ENCODE peak calls at places on chromosomes 12 and 14, in six cellular contexts. L is neural crest cell, N is glutamatergic neuron, K is HepG2, R is left ventricle myocardium inferior, G is choroid plexus epithelial cell. M is an unnamed sample.
A peak's percentile ranks its signal among the peaks of the same experiment; 100 is the strongest.

GRCh38 chr12:56042430-56043203 is 899 bp downstream of the RPS26 start:
- DNase-seq in L (no peak), G (peak; percentile 9), R (no peak), N (no peak), K (no peak), M (no peak)

GRCh38 chr12:124694846-124695497 is 127.6 kb upstream of the NCOR2 start:
- DNase-seq in G (peak; percentile 73), R (peak; percentile 69), N (no peak), L (no peak), K (no peak), M (no peak)

GRCh38 chr12:26566186-26566585 is 266.8 kb downstream of the ITPR2 start:
- DNase-seq in G (no peak), N (no peak), K (no peak), L (no peak), R (no peak), M (no peak)

GRCh38 chr14:29709490-29709889 is 218.2 kb downstream of the PRKD1 start:
- DNase-seq in L (no peak), K (no peak), G (peak; percentile 27), R (no peak), N (no peak), M (no peak)

GRCh38 chr14:100652739-100653138 is 65.5 kb upstream of the BEGAIN start:
- DNase-seq in G (no peak), L (no peak), R (no peak), K (no peak), N (no peak), M (no peak)

GRCh38 chr12:44246481-44247105 is 410.7 kb downstream of the TMEM117 start:
- DNase-seq in L (no peak), N (no peak), R (no peak), K (no peak), G (no peak), M (no peak)

GRCh38 chr12:107903377-107904061 is 129.0 kb downstream of the ASCL4 start:
- DNase-seq in G (no peak), K (no peak), R (peak; percentile 60), L (peak; percentile 36), N (peak; percentile 89), M (no peak)

GRCh38 chr12:87779016-87779415 is 250.2 kb downstream of the C12orf50 start:
- DNase-seq in K (no peak), N (no peak), G (peak; percentile 82), R (no peak), L (no peak), M (no peak)

GRCh38 chr14:105533391-105533790 is 7.0 kb downstream of the TMEM121 start:
- DNase-seq in L (no peak), N (no peak), G (no peak), R (no peak), K (no peak), M (no peak)

GRCh38 chr12:122064780-122065588 is 13.6 kb upstream of the MLXIP start:
- DNase-seq in G (peak; percentile 91), K (peak; percentile 69), R (peak; percentile 49), N (peak; percentile 77), L (peak; percentile 30), M (no peak)

GRCh38 chr14:104222396-104223036 is 84.1 kb downstream of the KIF26A start:
- DNase-seq in L (no peak), K (no peak), R (no peak), G (no peak), N (peak; percentile 8), M (no peak)

GRCh38 chr14:52067873-52068740 is 752 bp downstream of the NID2 start:
- DNase-seq in G (peak; percentile 53), L (peak; percentile 28), R (peak; percentile 44), K (no peak), N (peak; percentile 56), M (peak; percentile 86)

GRCh38 chr12:80838708-80839107 is 99.0 kb downstream of the LIN7A start:
- DNase-seq in L (no peak), N (no peak), G (peak; percentile 31), R (no peak), K (peak; percentile 2), M (no peak)

GRCh38 chr12:51759175-51759574 is 89.3 kb downstream of the FIGNL2 start:
- DNase-seq in L (no peak), G (no peak), R (no peak), N (no peak), K (no peak), M (no peak)

GRCh38 chr12:107200394-107200793 is 107.0 kb upstream of the CRY1 start:
- DNase-seq in N (no peak), G (peak; percentile 65), L (no peak), K (peak; percentile 32), R (no peak), M (no peak)

GRCh38 chr12:110253176-110253575 is 27.9 kb upstream of the ATP2A2 start:
- DNase-seq in K (no peak), L (no peak), G (peak; percentile 69), N (no peak), R (peak; percentile 82), M (no peak)

GRCh38 chr12:110316861-110317260 is 35.8 kb downstream of the ATP2A2 start:
- DNase-seq in L (no peak), R (no peak), K (no peak), G (peak; percentile 78), N (no peak), M (no peak)

GRCh38 chr12:5197127-5197526 is 153.4 kb downstream of the KCNA5 start:
- DNase-seq in G (peak; percentile 6), K (no peak), R (no peak), L (no peak), N (no peak), M (no peak)

GRCh38 chr12:25756974-25757665 is 201.4 kb upstream of the RASSF8 start:
- DNase-seq in N (peak; percentile 17), K (peak; percentile 25), R (no peak), L (no peak), G (no peak), M (no peak)

GRCh38 chr14:105136401-105137322 is 31.9 kb downstream of the JAG2 start:
- DNase-seq in N (no peak), R (no peak), G (no peak), L (no peak), K (no peak), M (no peak)

GRCh38 chr12:116384629-116385485 is 107.4 kb upstream of the MED13L start:
- DNase-seq in R (no peak), G (peak; percentile 43), K (no peak), N (no peak), L (no peak), M (no peak)

GRCh38 chr12:104154806-104155205 is 16.8 kb upstream of the NFYB start:
- DNase-seq in N (no peak), K (no peak), G (no peak), R (no peak), L (no peak), M (no peak)

GRCh38 chr12:54393350-54393655 is 8.8 kb upstream of the ZNF385A start:
- DNase-seq in K (no peak), R (no peak), L (no peak), G (no peak), N (peak; percentile 69), M (no peak)

GRCh38 chr12:91565246-91565645 is 382.6 kb upstream of the DCN start:
- DNase-seq in G (peak; percentile 22), K (no peak), L (no peak), N (no peak), R (no peak), M (no peak)

GRCh38 chr12:52093346-52093745 is 13.8 kb downstream of the SMIM41 start:
- DNase-seq in N (no peak), R (no peak), G (no peak), K (no peak), L (no peak), M (no peak)

GRCh38 chr14:102527255-102528232 is 18.0 kb upstream of the ANKRD9 start:
- DNase-seq in K (no peak), G (no peak), L (no peak), N (no peak), R (no peak), M (no peak)

GRCh38 chr12:47905313-47905730 is 528 bp upstream of the VDR start:
- DNase-seq in G (no peak), L (no peak), R (peak; percentile 46), N (peak; percentile 34), K (no peak), M (no peak)

GRCh38 chr12:3171195-3171591 is 94.0 kb downstream of the TSPAN9 start:
- DNase-seq in G (peak; percentile 43), K (peak; percentile 12), L (no peak), N (no peak), R (no peak), M (no peak)

GRCh38 chr14:92951912-92952471 is 29.0 kb downstream of the CHGA start:
- DNase-seq in R (peak; percentile 82), G (peak; percentile 77), L (peak; percentile 78), N (peak; percentile 87), K (peak; percentile 37), M (peak; percentile 91)

GRCh38 chr12:53174881-53175491 is 5.5 kb upstream of the ZNF740 start:
- DNase-seq in N (no peak), R (no peak), K (peak; percentile 94), G (no peak), L (no peak), M (no peak)

GRCh38 chr14:60508707-60509437 is at the start of gene SIX6:
- DNase-seq in K (no peak), N (peak; percentile 68), G (peak; percentile 22), L (peak; percentile 44), R (no peak), M (no peak)
- TF ChIP-seq CTCF in K (no peak), N (no peak), G (no peak), L (no peak), R (no peak), M (no peak)

DNA sequence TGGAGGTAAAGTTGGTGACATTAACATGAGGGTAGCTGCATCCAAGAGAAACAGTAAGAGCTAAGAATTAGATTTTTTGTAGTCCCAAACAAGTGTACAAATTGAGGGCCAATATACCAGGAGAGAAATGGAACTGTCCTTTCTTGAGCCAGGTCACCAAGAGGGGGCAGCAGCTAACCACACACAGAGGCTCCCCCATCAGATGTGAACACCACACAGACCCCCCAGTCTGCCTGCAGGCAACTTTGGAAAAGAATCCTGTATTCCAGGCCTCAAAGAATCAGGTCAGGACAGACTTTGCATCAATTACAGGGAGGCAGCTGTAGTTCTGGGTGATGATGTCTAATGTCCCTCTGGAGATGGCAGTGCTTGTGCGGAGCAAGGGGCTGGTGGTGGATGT is 77.9 kb downstream of the SPTB start:
- DNase-seq in K (peak; percentile 18), R (no peak), G (peak; percentile 45), L (peak; percentile 45), N (peak; percentile 50), M (no peak)
- TF ChIP-seq CTCF in K (peak; percentile 68), R (peak; percentile 44), G (peak; percentile 72), L (peak; percentile 51), N (peak; percentile 36), M (peak; percentile 56)

DNA sequence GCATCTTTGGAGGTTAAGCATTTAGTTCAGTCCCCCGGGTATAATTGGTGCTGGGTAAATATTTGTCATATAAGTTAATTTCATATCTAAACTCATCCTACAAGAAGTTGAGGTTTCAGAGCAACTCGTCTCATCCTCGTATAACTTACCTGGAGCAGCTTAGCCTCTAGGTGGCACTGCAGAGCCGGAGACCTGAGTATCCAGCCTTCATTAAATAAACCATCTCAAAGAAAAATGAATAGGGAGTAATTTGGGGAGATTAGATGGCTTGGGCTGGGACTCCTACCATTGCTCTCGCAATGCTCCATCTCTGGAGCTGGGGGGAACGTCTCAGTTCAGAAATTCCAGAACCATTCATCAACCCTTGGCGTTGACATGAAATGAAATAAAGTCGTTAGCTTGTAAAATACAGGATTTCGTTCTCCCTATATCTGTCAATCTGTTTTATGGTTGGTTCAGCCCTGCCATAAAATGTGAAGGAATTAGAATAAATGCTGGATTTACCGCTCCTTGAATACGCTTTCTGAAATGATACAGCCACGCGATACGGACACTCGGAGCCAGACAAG is 122.9 kb upstream of the TMEM132D start:
- DNase-seq in K (peak; percentile 21), N (peak; percentile 55), R (no peak), L (peak; percentile 55), G (peak; percentile 44), M (no peak)
- TF ChIP-seq CTCF in K (peak; percentile 58), N (peak; percentile 50), R (peak; percentile 55), L (peak; percentile 82), G (peak; percentile 66), M (peak; percentile 51)

GRCh38 chr14:53946404-53947400 is 9.9 kb downstream of the BMP4 start:
- DNase-seq in G (no peak), R (no peak), L (no peak), K (no peak), N (peak; percentile 56), M (no peak)
- TF ChIP-seq CTCF in G (no peak), R (no peak), L (no peak), K (no peak), N (no peak), M (peak; percentile 11)

M was measured in osteocyte.